ENCODE peak calls at places on chromosomes 13 and 19, in four cellular contexts. J, G, W and V are unnamed samples.

GRCh38 chr13:38180100-38180499 is 169.6 kb upstream of the UFM1 start:
- DNase-seq in W (no peak), J (no peak), G (no peak), V (no peak)

GRCh38 chr13:110546933-110547332 is 14.6 kb downstream of the RAB20 start:
- DNase-seq in J (no peak), W (no peak), G (peak; percentile 58), V (no peak)

GRCh38 chr13:90270231-90270630 is 1077.3 kb upstream of the MIR17HG start:
- DNase-seq in J (no peak), G (no peak), W (no peak), V (no peak)

GRCh38 chr13:48241651-48242050 is 8.6 kb downstream of the ITM2B start:
- DNase-seq in G (no peak), W (no peak), J (no peak), V (no peak)

GRCh38 chr13:99916366-99917103 is 55.0 kb downstream of the ZIC5 start:
- DNase-seq in J (peak; percentile 58), W (no peak), G (no peak), V (no peak)

GRCh38 chr13:28442872-28443271 is 52.1 kb downstream of the FLT1 start:
- DNase-seq in W (no peak), G (no peak), J (no peak), V (no peak)

GRCh38 chr13:43573361-43573740 is 213.4 kb downstream of the ENOX1 start:
- DNase-seq in W (no peak), G (no peak), J (no peak), V (no peak)

GRCh38 chr13:27578121-27579030 is 42.0 kb downstream of the LNX2 start:
- DNase-seq in G (no peak), J (no peak), W (no peak), V (no peak)

GRCh38 chr13:24861617-24862362 is 97.8 kb downstream of the RNF17 start:
- DNase-seq in W (no peak), J (no peak), G (no peak), V (no peak)

GRCh38 chr19:33905473-33905936 is 108.8 kb downstream of the KCTD15 start:
- DNase-seq in J (no peak), G (no peak), W (no peak), V (no peak)

GRCh38 chr13:67147257-67148218 is 82.6 kb downstream of the PCDH9 start:
- DNase-seq in J (no peak), G (no peak), W (no peak), V (no peak)

GRCh38 chr13:35881360-35881759 is 249.8 kb downstream of the DCLK1 start:
- DNase-seq in J (no peak), W (no peak), G (no peak), V (no peak)

GRCh38 chr19:46963093-46963734 is 56.4 kb upstream of the NPAS1 start:
- DNase-seq in J (no peak), G (no peak), W (no peak), V (no peak)

GRCh38 chr13:21336609-21337008 is 122.5 kb downstream of the ZDHHC20 start:
- DNase-seq in G (no peak), W (no peak), J (no peak), V (no peak)

GRCh38 chr19:49347835-49348234 is 12.6 kb downstream of the CD37 start:
- DNase-seq in G (no peak), J (no peak), W (no peak), V (no peak)
- TF ChIP-seq CTCF in G (no peak), J (no peak), W (no peak), V (no peak)

DNA sequence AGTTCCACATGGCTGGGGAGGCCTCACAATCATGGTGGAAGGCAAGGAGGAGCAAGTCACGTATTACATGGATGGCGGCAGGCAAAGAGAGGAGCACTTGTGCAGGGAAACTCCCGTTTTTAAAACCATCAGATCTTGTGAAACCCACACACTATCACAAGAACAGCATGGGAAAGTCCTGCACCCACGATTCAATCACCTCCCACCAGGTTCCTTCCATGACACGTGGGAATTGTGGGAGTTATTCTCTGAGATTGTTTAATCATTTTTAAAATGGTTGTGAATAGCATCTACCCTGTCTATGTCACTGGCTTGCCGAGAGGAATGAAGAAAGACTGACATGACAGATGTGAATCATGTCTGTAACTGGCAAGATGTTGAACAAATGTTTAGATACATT is 301.7 kb downstream of the HS6ST3 start:
- DNase-seq in W (no peak), J (no peak), G (no peak), V (no peak)
- TF ChIP-seq CTCF in W (no peak), J (no peak), G (no peak), V (no peak)

GRCh38 chr13:46994492-46994891 is 97.6 kb upstream of the HTR2A start:
- DNase-seq in G (no peak), J (no peak), W (no peak), V (no peak)
- TF ChIP-seq CTCF in G (no peak), J (no peak), W (no peak), V (no peak)

DNA sequence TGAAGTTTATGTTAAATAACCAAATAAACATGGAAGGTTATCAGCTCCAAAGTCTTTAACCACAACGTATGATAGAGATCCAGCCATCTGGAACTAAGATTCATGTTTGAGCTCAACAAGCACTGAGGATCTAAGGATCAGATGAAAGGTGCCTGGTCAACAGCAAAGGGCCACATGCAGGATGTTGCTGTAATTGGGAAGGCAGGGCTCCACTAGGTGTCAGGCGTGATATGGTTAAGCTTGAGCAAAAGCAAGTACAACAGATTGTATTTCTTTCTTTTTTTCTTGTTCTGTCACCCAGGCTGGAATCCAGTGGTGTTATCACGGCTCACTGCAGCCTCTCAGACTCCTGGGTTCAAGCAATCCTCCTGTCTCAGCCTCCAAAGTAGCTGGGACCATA is 12.0 kb downstream of the EBPL start:
- DNase-seq in J (peak; percentile 31), W (no peak), G (no peak), V (no peak)
- TF ChIP-seq CTCF in J (no peak), W (no peak), G (no peak), V (no peak)

DNA sequence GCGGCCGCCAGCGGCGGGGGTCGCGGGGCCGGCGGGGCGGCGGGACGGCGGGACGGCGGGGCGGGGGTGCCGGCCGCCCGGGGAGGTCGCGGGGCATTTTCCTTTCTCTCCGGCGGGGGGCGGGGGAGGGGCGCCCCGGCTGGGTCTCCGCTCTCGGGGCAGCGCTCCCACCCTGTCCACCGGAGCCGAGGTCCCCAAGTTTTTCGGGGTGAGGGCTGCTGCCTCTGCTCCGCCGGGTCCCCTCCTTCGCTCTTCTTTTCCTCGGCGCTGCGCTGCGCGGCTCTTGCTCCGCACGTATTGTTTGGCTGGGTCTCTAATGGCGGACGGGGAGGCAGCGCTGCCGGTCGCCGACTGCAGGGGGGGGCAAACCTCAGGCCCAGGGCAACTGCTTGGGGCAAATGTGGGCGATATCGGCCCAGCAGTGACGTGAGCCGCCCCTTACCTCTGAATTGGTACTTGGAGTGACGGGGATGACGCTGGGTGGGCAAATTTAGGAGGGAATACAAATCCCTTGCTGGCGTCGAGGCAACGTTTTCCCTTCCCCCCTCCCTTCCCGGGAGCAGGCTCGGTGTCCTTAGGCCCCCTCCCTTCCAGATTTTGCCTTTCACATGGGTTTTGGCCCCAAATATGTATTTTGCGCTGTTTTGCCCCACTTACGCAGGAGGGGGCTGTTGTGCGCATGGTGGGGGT is 759 bp downstream of the ZMYM2 start:
- DNase-seq in J (peak; percentile 69), G (peak; percentile 31), W (peak; percentile 67), V (peak; percentile 63)
- TF ChIP-seq CTCF in J (no peak), G (no peak), W (no peak), V (no peak)

GRCh38 chr13:30790592-30790991 is 55.2 kb downstream of the ALOX5AP start:
- DNase-seq in G (no peak), W (no peak), J (no peak), V (no peak)
- TF ChIP-seq CTCF in G (no peak), W (no peak), J (no peak), V (no peak)

DNA sequence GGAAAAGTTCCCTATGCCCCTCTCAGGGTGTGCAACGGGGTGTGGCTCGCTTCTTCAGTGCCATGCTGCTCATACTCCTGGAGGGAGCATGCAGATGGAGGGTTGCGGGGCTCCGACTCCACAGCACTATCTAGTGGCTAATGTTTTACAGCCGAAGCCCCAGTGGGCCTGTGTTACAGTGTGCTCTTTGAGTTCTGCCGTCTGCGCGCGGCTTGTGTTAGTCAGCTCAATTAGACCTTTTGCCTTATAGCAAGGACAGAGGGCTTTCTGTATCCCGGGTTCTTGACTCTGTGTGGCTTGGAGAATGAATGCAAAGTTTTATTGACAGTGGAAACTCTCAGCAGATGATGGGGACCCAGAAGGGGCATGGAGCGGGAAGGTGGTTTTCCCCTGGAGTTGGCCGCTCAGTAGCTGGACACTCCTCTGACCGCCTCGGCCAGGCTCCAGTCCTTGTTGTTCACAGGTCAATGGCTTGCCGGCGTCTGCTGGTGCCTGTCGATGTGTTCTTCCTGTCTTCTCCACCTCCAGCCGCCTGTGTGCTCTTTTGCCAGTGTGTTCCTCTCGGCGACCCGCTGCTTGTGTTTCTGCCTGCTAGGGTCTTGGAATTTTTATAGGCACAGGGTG is 383.4 kb downstream of the LMO7 start:
- DNase-seq in G (no peak), J (no peak), W (no peak), V (no peak)
- TF ChIP-seq CTCF in G (no peak), J (no peak), W (no peak), V (no peak)

DNA sequence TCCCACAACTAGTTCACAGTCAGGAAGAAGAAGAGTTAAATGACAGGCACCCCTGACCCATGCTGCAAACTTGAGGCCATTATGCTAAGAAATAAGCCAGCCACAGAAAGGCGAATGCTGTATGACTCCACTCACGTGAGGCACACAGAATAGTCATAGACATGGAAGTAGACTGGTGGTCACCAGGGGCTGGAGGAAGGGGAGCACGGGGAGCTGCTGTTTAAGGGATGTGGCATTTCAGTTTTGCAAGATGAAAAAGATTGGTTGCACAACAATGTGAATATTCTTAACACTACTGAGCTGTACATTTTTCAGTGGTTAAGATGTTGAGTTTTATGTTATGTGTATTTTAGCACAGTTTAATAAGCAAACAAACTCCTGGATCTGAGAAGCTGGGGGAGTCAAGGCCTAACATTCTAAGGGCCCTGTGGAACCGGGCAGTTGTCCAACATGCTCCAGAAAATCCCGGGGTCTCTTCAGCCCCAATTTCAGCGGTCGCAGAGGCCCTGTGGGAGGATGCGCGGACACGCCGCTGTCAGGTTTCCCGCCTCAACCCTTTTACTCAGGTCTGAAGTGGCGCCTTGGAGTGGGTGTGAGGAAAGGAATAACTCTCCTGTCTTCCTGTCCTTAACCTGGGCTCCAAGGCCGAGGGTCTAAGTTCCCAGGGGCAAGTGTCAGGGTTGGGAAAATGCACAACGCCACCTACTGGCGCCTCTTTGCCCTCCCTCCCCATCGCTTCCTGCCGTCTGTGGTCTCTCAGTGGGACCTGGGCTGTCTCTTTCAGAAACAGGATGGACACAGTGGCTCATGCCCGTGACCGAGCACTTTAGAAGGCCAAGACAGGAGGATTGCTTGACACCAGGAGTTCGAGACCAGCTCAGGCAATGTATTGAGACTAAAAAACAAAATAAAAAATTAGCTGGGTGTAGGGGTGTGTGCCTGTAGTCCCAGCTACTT is 4.4 kb upstream of the TMEM272 start:
- DNase-seq in W (no peak), G (no peak), J (peak; percentile 29), V (peak; percentile 55)
- TF ChIP-seq CTCF in W (no peak), G (no peak), J (peak; percentile 25), V (peak; percentile 82)

DNA sequence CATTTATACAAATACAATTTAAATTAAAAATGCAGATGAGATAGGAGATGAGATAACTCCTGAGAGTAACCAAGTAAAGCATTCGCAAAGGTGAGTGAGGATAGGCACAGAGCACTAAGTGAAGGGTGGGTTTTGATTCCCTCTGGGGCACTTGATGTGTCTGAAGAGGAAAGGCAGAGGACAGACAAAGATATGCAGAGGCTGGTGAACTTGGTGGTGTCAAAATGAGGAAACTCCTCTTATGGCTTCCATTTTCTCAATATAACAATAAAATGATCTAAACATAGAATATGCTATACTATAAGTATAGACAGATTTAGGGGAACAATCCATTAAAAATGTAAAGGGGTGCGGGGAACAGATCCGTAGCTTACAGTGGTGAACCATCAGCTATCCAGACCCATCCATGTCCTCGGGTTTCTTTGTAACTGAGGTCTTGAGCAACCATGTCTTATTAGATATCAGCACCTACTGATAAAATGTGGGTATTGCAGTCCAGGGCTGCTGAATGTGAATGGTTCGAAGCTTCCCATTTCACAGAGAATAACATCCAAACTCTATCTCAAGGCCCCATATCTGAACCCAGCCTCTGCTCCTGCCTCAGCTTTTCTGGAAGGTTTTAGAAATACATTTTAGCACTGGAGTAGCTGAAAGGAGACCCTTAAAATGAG is 73.9 kb upstream of the SLC10A2 start:
- DNase-seq in W (no peak), J (peak; percentile 36), G (no peak), V (no peak)
- TF ChIP-seq CTCF in W (no peak), J (peak; percentile 42), G (no peak), V (no peak)